ENCODE peak calls at places on chromosome X, in nine cellular contexts. N is substantia nigra; H is posterior cingulate gyrus; O is fibroblast of lung; C is Calu3; I is T-cell; U is T47D; X is stimulated activated CD4-positive, alpha-beta T cell treated with anti-CD3 and anti-CD28 coated beads, Interleukin-12 subunit alpha, Interleukin-12 subunit beta, amount 100 ng/mL, for 24 hours; V is NCI-H446. D is an unnamed sample.

GRCh38 chrX:140766024-140766611 is 56.6 kb downstream of the LINC00632 start:
- DNase-seq in N (peak), H (no peak), O (peak), C (peak), I (no peak), U (no peak), X (no peak), V (peak), D (peak)

GRCh38 chrX:103356897-103357296 is 591 bp downstream of the TCEAL9 start:
- DNase-seq in N (peak), H (no peak), O (no peak), C (no peak), I (no peak), U (no peak), X (no peak), V (no peak), D (no peak)

GRCh38 chrX:119758682-119759332 is 419 bp downstream of the SOWAHD start:
- DNase-seq in N (no peak), H (no peak), O (no peak), C (peak), I (no peak), U (no peak), X (no peak), V (no peak), D (no peak)

GRCh38 chrX:140697618-140698017 is 11.9 kb upstream of the LINC00632 start:
- DNase-seq in N (no peak), H (no peak), O (no peak), C (no peak), I (no peak), U (no peak), X (no peak), V (no peak), D (no peak)

GRCh38 chrX:79375340-79375739 is 8.2 kb upstream of the ITM2A start:
- DNase-seq in N (no peak), H (no peak), O (no peak), C (no peak), I (no peak), U (no peak), X (no peak), V (no peak), D (no peak)

GRCh38 chrX:12955882-12956703 is 18.8 kb upstream of the TMSB4X start:
- DNase-seq in N (peak), H (no peak), O (peak), C (peak), I (no peak), U (no peak), X (no peak), V (no peak), D (peak)

GRCh38 chrX:6777211-6778002 is 242.5 kb upstream of the VCX3A start:
- DNase-seq in N (no peak), H (no peak), O (no peak), C (no peak), I (no peak), U (no peak), X (no peak), V (no peak), D (no peak)

GRCh38 chrX:46918434-46918833 is 6.2 kb downstream of the JADE3 start:
- DNase-seq in N (no peak), H (no peak), O (no peak), C (no peak), I (no peak), U (no peak), X (no peak), V (no peak), D (no peak)

GRCh38 chrX:154140742-154141141 is 3.3 kb upstream of the OPN1LW start:
- DNase-seq in N (no peak), H (no peak), O (no peak), C (no peak), I (no peak), U (no peak), X (no peak), V (no peak), D (no peak)

GRCh38 chrX:65451663-65452062 is 82.9 kb downstream of the LAS1L start:
- DNase-seq in N (no peak), H (no peak), O (peak), C (peak), I (no peak), U (peak), X (no peak), V (peak), D (no peak)

GRCh38 chrX:51476930-51477329 is 19.5 kb downstream of the NUDT11 start:
- DNase-seq in N (no peak), H (no peak), O (no peak), C (no peak), I (no peak), U (no peak), X (no peak), V (no peak), D (no peak)

GRCh38 chrX:70089575-70090297 is 27.5 kb downstream of the OTUD6A start:
- DNase-seq in N (no peak), H (no peak), O (peak), C (no peak), I (no peak), U (no peak), X (no peak), V (no peak), D (no peak)

GRCh38 chrX:34300871-34301270 is 168.8 kb upstream of the FAM47A start:
- DNase-seq in N (peak), H (no peak), O (peak), C (peak), I (no peak), U (no peak), X (no peak), V (peak), D (no peak)

GRCh38 chrX:73930300-73930699 is 367.3 kb downstream of the CHIC1 start:
- DNase-seq in N (no peak), H (no peak), O (peak), C (no peak), I (no peak), U (no peak), X (no peak), V (no peak), D (no peak)

GRCh38 chrX:1392376-1393130 is 640 bp upstream of the SLC25A6 start:
- DNase-seq in N (no peak), H (peak), O (peak), C (peak), I (no peak), U (peak), X (no peak), V (no peak), D (no peak)

GRCh38 chrX:5390376-5390775 is 838.3 kb downstream of the NLGN4X start:
- DNase-seq in N (no peak), H (no peak), O (no peak), C (no peak), I (no peak), U (no peak), X (no peak), V (no peak), D (no peak)

GRCh38 chrX:9466711-9467110 is 1.9 kb downstream of the TBL1X start:
- DNase-seq in N (no peak), H (no peak), O (no peak), C (no peak), I (no peak), U (no peak), X (no peak), V (no peak), D (no peak)

GRCh38 chrX:49172280-49172780 is 632 bp downstream of the PLP2 start:
- DNase-seq in N (no peak), H (no peak), O (peak), C (peak), I (no peak), U (no peak), X (peak), V (peak), D (no peak)

GRCh38 chrX:48196745-48197213 is at the start of gene SSX5:
- DNase-seq in N (no peak), H (no peak), O (no peak), C (no peak), I (no peak), U (no peak), X (no peak), V (no peak), D (no peak)

GRCh38 chrX:46953597-46953996 is 41.4 kb downstream of the JADE3 start:
- DNase-seq in N (no peak), H (no peak), O (peak), C (no peak), I (no peak), U (no peak), X (no peak), V (no peak), D (no peak)

GRCh38 chrX:53262918-53263394 is 18.4 kb downstream of the IQSEC2 start:
- DNase-seq in N (no peak), H (no peak), O (peak), C (peak), I (no peak), U (no peak), X (no peak), V (no peak), D (no peak)

GRCh38 chrX:40468033-40468979 is 112.5 kb upstream of the ATP6AP2 start:
- DNase-seq in N (peak), H (peak), O (peak), C (peak), I (no peak), U (peak), X (no peak), V (peak), D (peak)

GRCh38 chrX:30627818-30628652 is 25.2 kb upstream of the GK start:
- DNase-seq in N (no peak), H (no peak), O (peak), C (peak), I (no peak), U (no peak), X (no peak), V (no peak), D (no peak)

GRCh38 chrX:103919336-103919682 is 43.1 kb upstream of the TMSB15B start:
- DNase-seq in N (no peak), H (no peak), O (peak), C (peak), I (peak), U (peak), X (no peak), V (peak), D (no peak)

GRCh38 chrX:41312786-41313185 is 21.2 kb upstream of the DDX3X start:
- DNase-seq in N (no peak), H (no peak), O (no peak), C (no peak), I (no peak), U (no peak), X (no peak), V (no peak), D (no peak)

D was measured in hippocampal formation.